ENCODE peak calls at places on chromosomes 4 and X, in five cellular contexts. S is heart left ventricle; V is CD4-positive, alpha-beta T cell; J is upper lobe of left lung; E is testis. H is an unnamed sample.

GRCh38 chrX:153414838-153415552 is 3.7 kb downstream of the ZFP92 start:
- DNase-seq in S (no peak), V (no peak), J (no peak), E (no peak), H (no peak)

GRCh38 chr4:80142396-80143304 is 54.7 kb upstream of the PRDM8 start:
- DNase-seq in S (no peak), V (no peak), J (no peak), E (no peak), H (no peak)

GRCh38 chr4:16082424-16083216 is 1.2 kb downstream of the PROM1 start:
- DNase-seq in S (peak), V (no peak), J (peak), E (no peak), H (no peak)

GRCh38 chr4:165481458-165481857 is 102.7 kb downstream of the CPE start:
- DNase-seq in S (no peak), V (no peak), J (no peak), E (no peak), H (no peak)

GRCh38 chr4:2393353-2394270 is 24.8 kb downstream of the ZFYVE28 start:
- DNase-seq in S (no peak), V (no peak), J (no peak), E (no peak), H (no peak)

GRCh38 chrX:27307546-27307945 is 155.6 kb downstream of the PPP4R3C start:
- DNase-seq in S (no peak), V (no peak), J (no peak), E (no peak), H (no peak)

GRCh38 chr4:174119818-174120217 is 163.6 kb downstream of the FBXO8 start:
- DNase-seq in S (no peak), V (no peak), J (no peak), E (no peak), H (no peak)

GRCh38 chr4:52368895-52369294 is 290.2 kb downstream of the USP46 start:
- DNase-seq in S (no peak), V (no peak), J (no peak), E (no peak), H (no peak)

GRCh38 chr4:6309755-6310154 is 40.1 kb downstream of the WFS1 start:
- DNase-seq in S (no peak), V (no peak), J (no peak), E (no peak), H (no peak)
- H3K27ac ChIP-seq in S (no peak), V (no peak), J (no peak), E (no peak), H (no peak)

GRCh38 chr4:78787392-78788004 is 11.3 kb downstream of the BMP2K start:
- DNase-seq in S (no peak), V (no peak), J (no peak), E (no peak), H (no peak)

GRCh38 chr4:78788005-78788889 is 12.1 kb downstream of the BMP2K start:
- DNase-seq in S (no peak), V (no peak), J (no peak), E (no peak), H (no peak)

GRCh38 chr4:78781925-78782324 is 5.8 kb downstream of the BMP2K start:
- DNase-seq in S (no peak), V (no peak), J (no peak), E (no peak), H (no peak)

GRCh38 chr4:78781086-78781630 is 5.0 kb downstream of the BMP2K start:
- DNase-seq in S (no peak), V (no peak), J (no peak), E (no peak), H (no peak)

GRCh38 chr4:78784255-78784654 is 8.1 kb downstream of the BMP2K start:
- DNase-seq in S (no peak), V (no peak), J (no peak), E (no peak), H (no peak)
- TF ChIP-seq CTCF in S (no peak), V (no peak), J (no peak), E (no peak), H (no peak)

DNA sequence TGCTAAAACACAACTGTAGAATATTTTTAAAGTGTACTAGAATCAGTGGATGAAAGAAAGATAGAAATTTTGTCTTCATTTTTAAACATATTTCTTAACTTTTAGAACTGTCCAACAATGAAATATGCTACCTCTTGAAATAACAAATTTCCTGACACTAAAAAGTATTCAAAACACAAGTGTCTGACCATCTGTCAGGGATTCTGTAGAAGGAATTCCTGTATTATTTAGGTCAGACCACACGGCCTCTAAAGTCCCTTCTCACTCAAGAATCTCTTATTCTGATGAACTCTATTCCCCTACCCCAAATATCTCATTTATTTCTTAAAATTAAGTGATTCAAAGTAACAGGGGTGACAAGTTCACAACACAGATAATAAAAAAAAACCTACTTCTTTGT is 99.1 kb downstream of the MAML3 start:
- DNase-seq in S (no peak), V (no peak), J (no peak), E (no peak), H (no peak)
- H3K27ac ChIP-seq in S (no peak), V (no peak), J (no peak), E (no peak), H (no peak)

GRCh38 chrX:43121637-43122036 is 343.7 kb upstream of the PPP1R2C start:
- DNase-seq in S (no peak), V (no peak), J (no peak), E (peak), H (no peak)
- TF ChIP-seq CTCF in S (peak), V (no peak), J (no peak), E (no peak), H (no peak)